ENCODE peak calls at places on chromosomes 5 and 9, in nine cellular contexts. E is heart right ventricle, M is ascending aorta, H is AG04449, N is cardiac muscle cell, F is tibial artery, K is astrocyte, O is foreskin fibroblast, I is GM12878. D is an unnamed sample.
A peak's percentile ranks its signal among the peaks of the same experiment; 100 is the strongest.

GRCh38 chr5:177070536-177071191 is 16.1 kb upstream of the FGFR4 start:
- DNase-seq in E (no peak), M (no peak), H (no peak), N (no peak), F (no peak), K (no peak), O (no peak), I (peak; percentile 2), D (no peak)

GRCh38 chr9:37289631-37290030 is 132.9 kb upstream of the GRHPR start:
- DNase-seq in E (no peak), M (no peak), H (no peak), N (no peak), F (no peak), K (no peak), O (peak; percentile 10), I (no peak), D (no peak)

GRCh38 chr5:60583598-60583997 is 116.4 kb downstream of the DEPDC1B start:
- DNase-seq in E (no peak), M (no peak), H (no peak), N (no peak), F (no peak), K (peak; percentile 8), O (no peak), I (no peak), D (no peak)

GRCh38 chr5:136016945-136017530 is 11.8 kb upstream of the TGFBI start:
- DNase-seq in E (no peak), M (peak; percentile 86), H (no peak), N (no peak), F (no peak), K (peak; percentile 98), O (peak; percentile 96), I (no peak), D (peak; percentile 89)

GRCh38 chr5:74279244-74279643 is 361.3 kb downstream of the ENC1 start:
- DNase-seq in E (no peak), M (no peak), H (no peak), N (no peak), F (no peak), K (no peak), O (no peak), I (no peak), D (no peak)

GRCh38 chr9:13513710-13514444 is 234.4 kb upstream of the MPDZ start:
- DNase-seq in E (peak; percentile 17), M (no peak), H (no peak), N (peak; percentile 2), F (no peak), K (no peak), O (peak; percentile 71), I (no peak), D (peak; percentile 28)

GRCh38 chr5:132753135-132753987 is 6.1 kb downstream of the CCNI2 start:
- DNase-seq in E (no peak), M (no peak), H (no peak), N (no peak), F (no peak), K (no peak), O (peak; percentile 56), I (no peak), D (no peak)

GRCh38 chr5:5050797-5051196 is 89.3 kb upstream of the ADAMTS16 start:
- DNase-seq in E (no peak), M (no peak), H (no peak), N (no peak), F (no peak), K (peak; percentile 23), O (no peak), I (no peak), D (no peak)

GRCh38 chr5:171801-172331 is 19.4 kb upstream of the LRRC14B start:
- DNase-seq in E (no peak), M (peak; percentile 63), H (no peak), N (no peak), F (peak; percentile 18), K (no peak), O (no peak), I (no peak), D (no peak)

GRCh38 chr5:138654281-138654867 is 79.2 kb upstream of the HSPA9 start:
- DNase-seq in E (no peak), M (no peak), H (no peak), N (no peak), F (no peak), K (peak; percentile 76), O (peak; percentile 29), I (peak; percentile 75), D (peak; percentile 35)

GRCh38 chr5:67372887-67373286 is 176.3 kb upstream of the CD180 start:
- DNase-seq in E (no peak), M (no peak), H (no peak), N (no peak), F (no peak), K (no peak), O (no peak), I (no peak), D (no peak)

GRCh38 chr5:67374378-67374777 is 177.8 kb upstream of the CD180 start:
- DNase-seq in E (no peak), M (no peak), H (no peak), N (no peak), F (no peak), K (no peak), O (no peak), I (no peak), D (no peak)

GRCh38 chr5:67373518-67373917 is 176.9 kb upstream of the CD180 start:
- DNase-seq in E (no peak), M (no peak), H (no peak), N (no peak), F (no peak), K (no peak), O (no peak), I (no peak), D (no peak)

GRCh38 chr5:67377651-67378050 is 181.1 kb upstream of the CD180 start:
- DNase-seq in E (no peak), M (no peak), H (no peak), N (no peak), F (no peak), K (no peak), O (no peak), I (no peak), D (no peak)

GRCh38 chr5:67375606-67376005 is 179.0 kb upstream of the CD180 start:
- DNase-seq in E (no peak), M (no peak), H (no peak), N (no peak), F (no peak), K (no peak), O (no peak), I (no peak), D (no peak)
- TF ChIP-seq CTCF in E (no peak), M (no peak), H (no peak), N (no peak), F (no peak), K (no peak), O (no peak), I (peak; percentile 35), D (no peak)

GRCh38 chr5:129698661-129699060 is 49.2 kb upstream of the MINAR2 start:
- DNase-seq in E (no peak), M (no peak), H (no peak), N (no peak), F (no peak), K (no peak), O (peak; percentile 42), I (no peak), D (no peak)

DNA sequence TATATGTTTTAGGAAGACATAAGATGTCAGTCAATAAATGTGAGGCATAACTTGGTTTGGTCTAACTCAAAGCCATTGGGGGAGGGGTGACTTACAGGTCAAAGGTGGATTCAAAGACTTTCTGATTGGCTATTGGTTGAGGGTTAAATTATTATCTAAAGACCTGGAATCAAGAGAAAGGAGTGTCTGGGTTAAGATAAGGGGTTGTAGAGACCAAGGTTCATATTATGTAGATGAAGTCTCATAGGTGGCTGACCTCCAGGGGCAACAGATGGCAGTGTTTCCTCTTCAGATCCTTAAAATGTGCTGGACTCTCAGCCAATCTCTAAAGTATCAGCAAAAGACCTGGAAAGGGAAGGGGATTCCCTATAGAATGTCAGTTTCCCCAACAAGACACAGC is 51.3 kb upstream of the MINAR2 start:
- DNase-seq in E (no peak), M (no peak), H (no peak), N (no peak), F (no peak), K (no peak), O (no peak), I (no peak), D (no peak)
- TF ChIP-seq CTCF in E (no peak), M (no peak), H (no peak), N (no peak), F (no peak), K (no peak), O (no peak), I (no peak), D (no peak)

GRCh38 chr9:131720330-131720729 is 19.5 kb downstream of the RAPGEF1 start:
- DNase-seq in E (no peak), M (no peak), H (no peak), N (no peak), F (no peak), K (no peak), O (no peak), I (no peak), D (no peak)

GRCh38 chr9:131723632-131724031 is 16.2 kb downstream of the RAPGEF1 start:
- DNase-seq in E (no peak), M (no peak), H (no peak), N (no peak), F (no peak), K (no peak), O (no peak), I (no peak), D (no peak)

GRCh38 chr9:131724678-131725077 is 15.2 kb downstream of the RAPGEF1 start:
- DNase-seq in E (no peak), M (no peak), H (no peak), N (no peak), F (no peak), K (no peak), O (no peak), I (no peak), D (no peak)

GRCh38 chr9:131721096-131721495 is 18.8 kb downstream of the RAPGEF1 start:
- DNase-seq in E (no peak), M (no peak), H (no peak), N (no peak), F (no peak), K (no peak), O (no peak), I (no peak), D (no peak)

DNA sequence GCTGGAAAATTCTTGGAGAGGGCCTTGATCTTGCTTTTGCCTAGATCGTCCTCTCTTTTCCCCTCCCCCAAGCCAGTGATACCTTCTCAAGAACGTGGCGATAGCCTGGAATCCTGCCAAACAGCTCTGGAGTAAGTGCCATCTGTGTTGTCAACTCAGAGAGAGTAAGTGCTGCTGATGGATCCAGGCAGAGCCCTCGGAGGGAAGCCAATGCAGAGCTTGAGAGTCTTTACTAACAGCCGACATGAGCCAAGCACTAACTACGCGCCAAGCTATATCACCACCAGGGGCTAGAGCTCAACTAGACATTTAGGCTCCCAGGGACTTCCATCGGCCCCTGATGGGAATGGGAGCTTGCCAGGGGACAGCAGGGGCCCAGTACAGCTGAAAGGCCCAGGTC is 17.6 kb downstream of the RAPGEF1 start:
- DNase-seq in E (peak; percentile 73), M (no peak), H (no peak), N (peak; percentile 81), F (no peak), K (no peak), O (no peak), I (no peak), D (no peak)
- TF ChIP-seq CTCF in E (peak; percentile 24), M (no peak), H (no peak), N (no peak), F (no peak), K (no peak), O (no peak), I (no peak), D (no peak)

DNA sequence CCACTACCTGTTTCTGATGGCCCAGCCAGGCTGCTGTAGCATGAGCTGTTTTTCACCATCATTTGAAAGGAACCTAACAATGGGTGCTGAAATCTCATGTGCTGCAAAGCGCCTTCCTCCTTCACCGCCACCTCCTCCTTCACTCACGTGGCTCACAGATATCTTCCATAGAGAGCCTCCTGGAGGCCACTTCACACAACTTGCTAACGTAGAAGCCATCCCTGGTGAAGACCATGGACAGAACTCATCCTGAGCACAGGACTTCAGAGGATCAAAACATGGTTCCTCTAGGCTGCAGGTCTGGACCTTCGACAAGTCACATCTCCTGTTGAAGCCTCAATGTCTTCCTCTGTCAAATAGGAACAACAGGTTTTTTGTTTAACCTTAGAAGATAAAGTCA is 155.5 kb upstream of the RAD23B start:
- DNase-seq in E (no peak), M (no peak), H (no peak), N (no peak), F (no peak), K (no peak), O (no peak), I (no peak), D (no peak)
- TF ChIP-seq CTCF in E (no peak), M (no peak), H (no peak), N (no peak), F (no peak), K (no peak), O (no peak), I (no peak), D (no peak)

D was measured in HFFc6.